ENCODE peak calls at places on chromosome 14, in nine cellular contexts. Z is A549, T is K562, H is suprapubic skin, D is transverse colon, B is tibial nerve, M is stomach, F is upper lobe of left lung, G is ovary. U is an unnamed sample.

GRCh38 chr14:82724296-82724695 is 1190.6 kb upstream of the SEL1L start:
- DNase-seq in Z (no peak), T (no peak), H (no peak), D (no peak), B (no peak), M (no peak), F (no peak), G (no peak), U (no peak)

GRCh38 chr14:63180017-63180416 is 24.2 kb upstream of the RHOJ start:
- DNase-seq in Z (no peak), T (no peak), H (no peak), D (no peak), B (no peak), M (no peak), F (peak; percentile 20), G (no peak), U (no peak)

GRCh38 chr14:103428732-103429556 is 43.7 kb downstream of the MARK3 start:
- DNase-seq in Z (no peak), T (no peak), H (no peak), D (no peak), B (no peak), M (no peak), F (no peak), G (no peak), U (no peak)

GRCh38 chr14:31990959-31991541 is 86.1 kb upstream of the ARHGAP5 start:
- DNase-seq in Z (no peak), T (no peak), H (no peak), D (no peak), B (no peak), M (no peak), F (no peak), G (no peak), U (no peak)

GRCh38 chr14:79011920-79012204 is 841.7 kb downstream of the NRXN3 start:
- DNase-seq in Z (no peak), T (no peak), H (no peak), D (no peak), B (no peak), M (no peak), F (no peak), G (no peak), U (no peak)

GRCh38 chr14:23600322-23600707 is 21.7 kb upstream of the JPH4 start:
- DNase-seq in Z (no peak), T (no peak), H (no peak), D (no peak), B (no peak), M (no peak), F (no peak), G (no peak), U (no peak)

GRCh38 chr14:27056586-27056985 is 458.8 kb upstream of the NOVA1 start:
- DNase-seq in Z (no peak), T (no peak), H (no peak), D (no peak), B (no peak), M (no peak), F (no peak), G (no peak), U (no peak)

GRCh38 chr14:74675219-74675618 is 37.7 kb downstream of the AREL1 start:
- DNase-seq in Z (no peak), T (no peak), H (no peak), D (no peak), B (no peak), M (no peak), F (no peak), G (no peak), U (no peak)

GRCh38 chr14:33610121-33610520 is 340.8 kb downstream of the EGLN3 start:
- DNase-seq in Z (no peak), T (no peak), H (no peak), D (no peak), B (no peak), M (no peak), F (no peak), G (no peak), U (no peak)

GRCh38 chr14:93701562-93701961 is 86.7 kb downstream of the PRIMA1 start:
- DNase-seq in Z (no peak), T (no peak), H (no peak), D (no peak), B (no peak), M (no peak), F (no peak), G (no peak), U (no peak)

GRCh38 chr14:64117671-64118402 is 176.3 kb downstream of the ESR2 start:
- DNase-seq in Z (no peak), T (no peak), H (no peak), D (no peak), B (no peak), M (peak; percentile 42), F (peak; percentile 29), G (no peak), U (no peak)

GRCh38 chr14:23751591-23751990 is 115.4 kb downstream of the DHRS2 start:
- DNase-seq in Z (no peak), T (no peak), H (no peak), D (no peak), B (no peak), M (no peak), F (no peak), G (no peak), U (no peak)

DNA sequence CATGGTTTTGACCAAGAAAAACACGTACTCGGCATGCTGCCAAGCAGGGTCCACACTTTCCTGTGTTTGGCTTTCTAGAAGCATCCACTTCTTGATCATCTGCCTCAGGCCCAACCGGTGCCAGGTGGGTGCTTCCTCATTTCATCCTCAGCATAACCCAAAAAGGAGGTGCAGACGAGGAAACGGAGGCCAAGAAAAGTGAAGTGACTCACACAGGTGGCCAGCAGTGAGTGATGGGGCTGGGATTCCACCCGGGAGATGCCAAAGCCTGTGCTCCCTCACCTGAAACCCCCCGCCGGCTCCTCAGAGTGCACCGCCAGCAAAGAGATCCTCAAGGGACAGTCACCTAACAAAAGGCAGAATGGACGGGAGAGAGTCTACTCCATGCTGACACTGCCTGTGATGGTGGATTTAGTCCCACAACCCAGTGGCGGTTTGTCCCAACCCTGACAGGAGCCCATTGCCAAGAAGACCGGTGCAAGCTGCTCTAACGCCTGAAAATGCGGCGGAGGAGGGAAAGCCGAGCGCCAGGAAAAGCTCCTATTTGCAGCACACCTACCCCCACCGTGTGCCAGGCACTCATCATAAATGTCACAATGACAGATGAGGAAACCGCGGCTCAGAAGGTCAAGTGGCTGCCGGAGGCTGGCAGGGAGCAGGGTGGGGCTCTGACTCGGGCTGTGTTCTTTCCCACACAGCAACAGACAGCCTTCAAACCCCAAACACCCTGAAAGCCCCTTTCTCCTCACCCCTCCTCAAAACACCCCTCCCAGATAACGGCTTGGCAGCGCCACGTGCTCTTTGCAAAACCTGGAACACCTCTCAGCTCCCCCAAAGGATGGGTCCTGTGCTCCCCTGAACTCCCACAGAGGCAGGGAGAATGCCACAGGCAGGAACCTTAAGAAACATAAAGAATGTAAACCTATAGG is 18.8 kb downstream of the BCL11B start:
- DNase-seq in Z (no peak), T (no peak), H (no peak), D (no peak), B (no peak), M (no peak), F (no peak), G (no peak), U (no peak)
- TF ChIP-seq EP300 in Z (no peak), T (no peak), H (no peak), D (no peak), B (no peak), M (no peak), F (no peak), G (no peak), U (no peak)

DNA sequence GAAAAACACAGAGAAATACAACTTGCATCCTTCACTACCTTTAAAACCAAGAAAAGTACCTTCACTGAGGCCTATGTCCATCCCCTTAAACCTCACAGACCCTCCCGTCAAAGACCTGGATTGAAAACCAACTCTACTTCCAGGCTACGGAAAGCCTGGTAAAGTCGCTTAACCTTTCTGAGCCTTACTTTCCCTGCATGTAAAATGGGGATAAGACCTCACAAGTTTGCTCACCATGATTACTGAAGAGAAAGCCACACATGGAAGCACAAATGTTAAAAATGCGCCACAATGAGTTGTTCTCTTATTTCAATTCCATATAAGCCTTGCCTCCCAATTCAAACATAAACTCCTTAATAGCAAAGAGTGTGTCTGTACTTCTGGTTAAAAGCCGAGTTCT is 8.4 kb downstream of the ACTN1 start:
- DNase-seq in Z (no peak), T (no peak), H (no peak), D (no peak), B (no peak), M (no peak), F (no peak), G (no peak), U (no peak)
- H3K4me1 ChIP-seq in Z (peaks cover 99% of the 10 kb centered on the region), T (peaks cover 12% of the 10 kb centered on the region), H (peaks cover 68% of the 10 kb centered on the region), D (peaks cover 82% of the 10 kb centered on the region), B (peaks cover 25% of the 10 kb centered on the region), M (peaks cover 100% of the 10 kb centered on the region), F (peaks cover 54% of the 10 kb centered on the region), G (peaks cover 36% of the 10 kb centered on the region), U (peaks cover 82% of the 10 kb centered on the region)

GRCh38 chr14:94964181-94964580 is 193.1 kb downstream of the DICER1 start:
- DNase-seq in Z (no peak), T (no peak), H (no peak), D (no peak), B (no peak), M (no peak), F (no peak), G (no peak), U (peak; percentile 78)

GRCh38 chr14:94963051-94963450 is 193.1 kb upstream of the GSC start:
- DNase-seq in Z (no peak), T (no peak), H (no peak), D (no peak), B (no peak), M (no peak), F (no peak), G (no peak), U (peak; percentile 72)

GRCh38 chr14:94966344-94966743 is 191.0 kb downstream of the DICER1 start:
- DNase-seq in Z (no peak), T (no peak), H (no peak), D (no peak), B (no peak), M (no peak), F (no peak), G (no peak), U (no peak)

GRCh38 chr14:94965551-94966339 is 191.6 kb downstream of the DICER1 start:
- DNase-seq in Z (no peak), T (no peak), H (no peak), D (no peak), B (no peak), M (no peak), F (no peak), G (no peak), U (peak; percentile 91)

DNA sequence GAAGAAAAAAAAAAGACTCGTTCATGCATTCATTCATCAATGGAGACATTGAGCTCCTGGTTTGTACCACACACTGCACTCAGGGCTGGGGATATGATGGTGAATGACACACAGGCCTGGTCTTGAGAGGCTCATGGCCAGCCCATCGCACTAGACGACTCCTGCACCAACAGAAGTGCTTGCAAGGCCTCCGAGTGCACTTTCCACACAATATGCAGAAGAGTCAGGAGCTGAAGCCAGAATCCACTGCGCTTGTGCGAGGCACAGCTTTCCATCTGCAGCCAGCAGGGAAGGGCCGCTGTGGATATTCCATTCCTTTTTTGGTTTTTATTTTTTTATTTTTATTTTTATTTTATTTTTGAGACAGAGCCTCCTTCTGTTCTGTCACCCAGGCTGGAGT is 192.4 kb downstream of the DICER1 start:
- DNase-seq in Z (no peak), T (no peak), H (no peak), D (no peak), B (no peak), M (no peak), F (no peak), G (no peak), U (peak; percentile 90)
- TF ChIP-seq EP300 in Z (no peak), T (no peak), H (no peak), D (no peak), B (no peak), M (no peak), F (no peak), G (no peak), U (no peak)

GRCh38 chr14:99257122-99257672 is 14.8 kb downstream of the BCL11B start:
- DNase-seq in Z (no peak), T (no peak), H (no peak), D (no peak), B (no peak), M (no peak), F (peak; percentile 45), G (no peak), U (no peak)
- H3K4me1 ChIP-seq in Z (peaks cover 6% of the 10 kb centered on the region), T (no peaks in the 10 kb centered on the region), H (peaks cover 72% of the 10 kb centered on the region), D (no peaks in the 10 kb centered on the region), B (no peaks in the 10 kb centered on the region), M (no peaks in the 10 kb centered on the region), F (no peaks in the 10 kb centered on the region), G (no peaks in the 10 kb centered on the region), U (no peaks in the 10 kb centered on the region)